ENCODE peak calls at places on chromosomes 4 and X, in nine cellular contexts. One of them, this sample, is unnamed.

GRCh38 chr4:170420255-170420693 is 330.5 kb upstream of the AADAT start:
- DNase-seq in H9: no peak
- DNase-seq in lower lobe of right lung: no peak
- DNase-seq in astrocyte: peak; percentile 8
- DNase-seq in Caco-2: no peak
- DNase-seq in CD8-positive, alpha-beta T cell: no peak
- DNase-seq in neural crest cell: no peak
- DNase-seq in type B pancreatic cell: no peak
- DNase-seq in fibroblast of pulmonary artery: no peak
- DNase-seq in this sample: no peak

GRCh38 chr4:68466185-68466584 is 18.9 kb downstream of the TMPRSS11E start:
- DNase-seq in H9: no peak
- DNase-seq in lower lobe of right lung: no peak
- DNase-seq in CD8-positive, alpha-beta T cell: no peak
- DNase-seq in Caco-2: no peak
- DNase-seq in neural crest cell: no peak
- DNase-seq in astrocyte: peak; percentile 91
- DNase-seq in fibroblast of pulmonary artery: peak; percentile 33
- DNase-seq in type B pancreatic cell: no peak
- DNase-seq in this sample: no peak

GRCh38 chrX:9525511-9526248 is 60.8 kb downstream of the TBL1X start:
- DNase-seq in fibroblast of pulmonary artery: no peak
- DNase-seq in astrocyte: peak; percentile 25
- DNase-seq in H9: no peak
- DNase-seq in Caco-2: no peak
- DNase-seq in neural crest cell: peak; percentile 17
- DNase-seq in CD8-positive, alpha-beta T cell: no peak
- DNase-seq in lower lobe of right lung: no peak
- DNase-seq in type B pancreatic cell: no peak
- DNase-seq in this sample: no peak

GRCh38 chr4:138217567-138217966 is 24.6 kb downstream of the SLC7A11 start:
- DNase-seq in Caco-2: no peak
- DNase-seq in lower lobe of right lung: no peak
- DNase-seq in neural crest cell: peak; percentile 54
- DNase-seq in CD8-positive, alpha-beta T cell: no peak
- DNase-seq in astrocyte: no peak
- DNase-seq in fibroblast of pulmonary artery: no peak
- DNase-seq in H9: peak; percentile 42
- DNase-seq in type B pancreatic cell: no peak
- DNase-seq in this sample: no peak

GRCh38 chr4:145090370-145090769 is 7.6 kb downstream of the ANAPC10 start:
- DNase-seq in fibroblast of pulmonary artery: peak; percentile 29
- DNase-seq in astrocyte: no peak
- DNase-seq in type B pancreatic cell: no peak
- DNase-seq in CD8-positive, alpha-beta T cell: no peak
- DNase-seq in Caco-2: no peak
- DNase-seq in H9: no peak
- DNase-seq in lower lobe of right lung: no peak
- DNase-seq in neural crest cell: no peak
- DNase-seq in this sample: no peak

GRCh38 chr4:7295201-7295916 is 103.0 kb downstream of the SORCS2 start:
- DNase-seq in neural crest cell: peak; percentile 38
- DNase-seq in fibroblast of pulmonary artery: peak; percentile 18
- DNase-seq in type B pancreatic cell: no peak
- DNase-seq in CD8-positive, alpha-beta T cell: no peak
- DNase-seq in astrocyte: peak; percentile 45
- DNase-seq in Caco-2: no peak
- DNase-seq in lower lobe of right lung: peak; percentile 63
- DNase-seq in H9: no peak
- DNase-seq in this sample: no peak

GRCh38 chrX:154010330-154011087 is 9.2 kb downstream of the IRAK1 start:
- DNase-seq in CD8-positive, alpha-beta T cell: no peak
- DNase-seq in neural crest cell: no peak
- DNase-seq in lower lobe of right lung: peak; percentile 56
- DNase-seq in type B pancreatic cell: no peak
- DNase-seq in H9: no peak
- DNase-seq in fibroblast of pulmonary artery: peak; percentile 56
- DNase-seq in astrocyte: no peak
- DNase-seq in Caco-2: no peak
- DNase-seq in this sample: peak; percentile 87

GRCh38 chr4:1899149-1900086 is 28.2 kb downstream of the NSD2 start:
- DNase-seq in H9: peak; percentile 88
- DNase-seq in type B pancreatic cell: peak; percentile 80
- DNase-seq in CD8-positive, alpha-beta T cell: peak; percentile 74
- DNase-seq in lower lobe of right lung: peak; percentile 82
- DNase-seq in fibroblast of pulmonary artery: peak; percentile 86
- DNase-seq in astrocyte: peak; percentile 46
- DNase-seq in neural crest cell: peak; percentile 67
- DNase-seq in Caco-2: peak; percentile 74
- DNase-seq in this sample: peak; percentile 77

GRCh38 chrX:50893466-50893865 is 17.1 kb upstream of the BMP15 start:
- DNase-seq in neural crest cell: no peak
- DNase-seq in Caco-2: no peak
- DNase-seq in CD8-positive, alpha-beta T cell: no peak
- DNase-seq in type B pancreatic cell: no peak
- DNase-seq in fibroblast of pulmonary artery: no peak
- DNase-seq in H9: no peak
- DNase-seq in astrocyte: no peak
- DNase-seq in lower lobe of right lung: no peak
- DNase-seq in this sample: no peak

GRCh38 chr4:33262809-33263208 is 2542.6 kb downstream of the PCDH7 start:
- DNase-seq in lower lobe of right lung: no peak
- DNase-seq in CD8-positive, alpha-beta T cell: no peak
- DNase-seq in H9: no peak
- DNase-seq in astrocyte: peak; percentile 80
- DNase-seq in Caco-2: no peak
- DNase-seq in neural crest cell: no peak
- DNase-seq in type B pancreatic cell: no peak
- DNase-seq in fibroblast of pulmonary artery: peak; percentile 17
- DNase-seq in this sample: no peak

GRCh38 chr4:67396008-67396407 is 149.3 kb downstream of the CENPC start:
- DNase-seq in H9: no peak
- DNase-seq in neural crest cell: no peak
- DNase-seq in astrocyte: no peak
- DNase-seq in type B pancreatic cell: no peak
- DNase-seq in lower lobe of right lung: no peak
- DNase-seq in fibroblast of pulmonary artery: no peak
- DNase-seq in Caco-2: no peak
- DNase-seq in CD8-positive, alpha-beta T cell: no peak
- DNase-seq in this sample: no peak

GRCh38 chr4:81454498-81454897 is 17.2 kb downstream of the RASGEF1B start:
- DNase-seq in CD8-positive, alpha-beta T cell: peak; percentile 16
- DNase-seq in Caco-2: no peak
- DNase-seq in H9: no peak
- DNase-seq in lower lobe of right lung: no peak
- DNase-seq in type B pancreatic cell: no peak
- DNase-seq in astrocyte: no peak
- DNase-seq in neural crest cell: no peak
- DNase-seq in fibroblast of pulmonary artery: no peak
- DNase-seq in this sample: peak; percentile 59

GRCh38 chr4:119136541-119136940 is 909 bp downstream of the MYOZ2 start:
- DNase-seq in astrocyte: no peak
- DNase-seq in type B pancreatic cell: no peak
- DNase-seq in Caco-2: no peak
- DNase-seq in neural crest cell: no peak
- DNase-seq in fibroblast of pulmonary artery: peak; percentile 48
- DNase-seq in H9: no peak
- DNase-seq in CD8-positive, alpha-beta T cell: no peak
- DNase-seq in lower lobe of right lung: no peak
- DNase-seq in this sample: no peak

GRCh38 chrX:139077303-139078131 is 366.0 kb upstream of the FGF13 start:
- DNase-seq in lower lobe of right lung: no peak
- DNase-seq in CD8-positive, alpha-beta T cell: no peak
- DNase-seq in neural crest cell: no peak
- DNase-seq in astrocyte: peak; percentile 72
- DNase-seq in type B pancreatic cell: no peak
- DNase-seq in Caco-2: no peak
- DNase-seq in fibroblast of pulmonary artery: no peak
- DNase-seq in H9: no peak
- DNase-seq in this sample: peak; percentile 39

GRCh38 chr4:118954246-118954645 is 65.6 kb downstream of the SYNPO2 start:
- DNase-seq in CD8-positive, alpha-beta T cell: no peak
- DNase-seq in neural crest cell: no peak
- DNase-seq in type B pancreatic cell: no peak
- DNase-seq in H9: no peak
- DNase-seq in lower lobe of right lung: no peak
- DNase-seq in astrocyte: peak; percentile 34
- DNase-seq in fibroblast of pulmonary artery: peak; percentile 73
- DNase-seq in Caco-2: no peak
- DNase-seq in this sample: no peak

GRCh38 chr4:40843696-40844095 is 93.9 kb downstream of the NSUN7 start:
- DNase-seq in CD8-positive, alpha-beta T cell: peak; percentile 18
- DNase-seq in type B pancreatic cell: no peak
- DNase-seq in fibroblast of pulmonary artery: no peak
- DNase-seq in neural crest cell: no peak
- DNase-seq in lower lobe of right lung: no peak
- DNase-seq in astrocyte: no peak
- DNase-seq in Caco-2: no peak
- DNase-seq in H9: peak; percentile 41
- DNase-seq in this sample: no peak
- TF ChIP-seq CTCF in CD8-positive, alpha-beta T cell: no peak
- TF ChIP-seq CTCF in type B pancreatic cell: peak; percentile 18
- TF ChIP-seq CTCF in fibroblast of pulmonary artery: no peak
- TF ChIP-seq CTCF in neural crest cell: no peak
- TF ChIP-seq CTCF in lower lobe of right lung: no peak
- TF ChIP-seq CTCF in astrocyte: no peak
- TF ChIP-seq CTCF in Caco-2: no peak
- TF ChIP-seq CTCF in H9: peak; percentile 60
- TF ChIP-seq CTCF in this sample: peak; percentile 64

DNA sequence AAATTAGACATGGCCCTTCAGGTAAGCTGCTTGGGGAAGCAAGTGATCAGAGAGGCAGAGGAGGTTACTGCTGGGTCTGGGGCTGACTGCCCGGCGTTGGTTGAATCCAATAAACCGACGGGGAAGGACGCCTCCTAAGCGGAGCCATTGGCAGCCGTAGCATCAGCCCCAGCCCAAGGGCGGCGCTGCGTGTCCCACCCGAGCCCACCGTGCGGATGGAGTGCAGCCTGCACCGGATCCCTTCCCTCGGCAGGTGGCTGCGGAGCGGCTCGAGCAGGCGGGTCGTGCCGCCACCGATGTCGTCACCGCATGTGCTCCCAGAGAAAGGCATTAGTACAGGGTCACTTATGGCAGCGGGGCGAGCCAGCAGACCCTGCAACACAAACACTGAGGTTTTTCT is 82.1 kb downstream of the ALPK1 start:
- DNase-seq in CD8-positive, alpha-beta T cell: no peak
- DNase-seq in type B pancreatic cell: no peak
- DNase-seq in neural crest cell: peak; percentile 56
- DNase-seq in astrocyte: no peak
- DNase-seq in lower lobe of right lung: no peak
- DNase-seq in H9: peak; percentile 93
- DNase-seq in fibroblast of pulmonary artery: no peak
- DNase-seq in Caco-2: no peak
- DNase-seq in this sample: no peak
- TF ChIP-seq CTCF in CD8-positive, alpha-beta T cell: no peak
- TF ChIP-seq CTCF in type B pancreatic cell: peak; percentile 70
- TF ChIP-seq CTCF in neural crest cell: peak; percentile 55
- TF ChIP-seq CTCF in astrocyte: no peak
- TF ChIP-seq CTCF in lower lobe of right lung: no peak
- TF ChIP-seq CTCF in H9: peak; percentile 76
- TF ChIP-seq CTCF in fibroblast of pulmonary artery: no peak
- TF ChIP-seq CTCF in Caco-2: no peak
- TF ChIP-seq CTCF in this sample: no peak

GRCh38 chrX:29903365-29903764 is 312.0 kb upstream of the MAGEB2 start:
- DNase-seq in astrocyte: no peak
- DNase-seq in fibroblast of pulmonary artery: peak; percentile 19
- DNase-seq in CD8-positive, alpha-beta T cell: no peak
- DNase-seq in Caco-2: no peak
- DNase-seq in type B pancreatic cell: no peak
- DNase-seq in neural crest cell: no peak
- DNase-seq in lower lobe of right lung: no peak
- DNase-seq in H9: no peak
- DNase-seq in this sample: no peak
- TF ChIP-seq CTCF in astrocyte: peak; percentile 16
- TF ChIP-seq CTCF in fibroblast of pulmonary artery: peak; percentile 43
- TF ChIP-seq CTCF in CD8-positive, alpha-beta T cell: no peak
- TF ChIP-seq CTCF in Caco-2: peak; percentile 15
- TF ChIP-seq CTCF in type B pancreatic cell: peak; percentile 62
- TF ChIP-seq CTCF in neural crest cell: peak; percentile 53
- TF ChIP-seq CTCF in lower lobe of right lung: no peak
- TF ChIP-seq CTCF in H9: peak; percentile 62
- TF ChIP-seq CTCF in this sample: no peak

DNA sequence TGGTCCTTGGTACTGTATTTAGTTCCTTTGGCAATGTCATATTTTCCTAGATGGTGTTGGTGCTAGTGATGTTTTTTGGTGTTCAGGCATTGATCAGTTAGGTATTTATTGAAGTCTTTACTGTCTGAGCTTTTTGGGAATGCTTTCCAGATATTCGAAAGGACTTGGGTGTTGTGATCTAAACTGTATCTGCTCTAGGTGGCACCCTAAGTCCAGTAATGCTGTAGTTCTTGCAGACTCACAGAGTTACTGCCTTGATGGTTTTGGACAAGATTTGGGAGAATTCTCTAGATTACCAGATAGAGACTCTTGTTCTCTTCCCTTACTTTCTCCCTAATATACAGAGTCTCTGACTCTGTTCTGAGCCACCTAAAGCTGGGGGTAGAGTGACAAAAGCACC is 513.6 kb upstream of the PITX2 start:
- DNase-seq in lower lobe of right lung: no peak
- DNase-seq in CD8-positive, alpha-beta T cell: no peak
- DNase-seq in type B pancreatic cell: no peak
- DNase-seq in astrocyte: peak; percentile 30
- DNase-seq in Caco-2: no peak
- DNase-seq in fibroblast of pulmonary artery: peak; percentile 4
- DNase-seq in H9: no peak
- DNase-seq in neural crest cell: no peak
- DNase-seq in this sample: no peak
- TF ChIP-seq CTCF in lower lobe of right lung: no peak
- TF ChIP-seq CTCF in CD8-positive, alpha-beta T cell: no peak
- TF ChIP-seq CTCF in type B pancreatic cell: peak; percentile 30
- TF ChIP-seq CTCF in astrocyte: peak; percentile 18
- TF ChIP-seq CTCF in Caco-2: peak; percentile 33
- TF ChIP-seq CTCF in fibroblast of pulmonary artery: no peak
- TF ChIP-seq CTCF in H9: peak; percentile 53
- TF ChIP-seq CTCF in neural crest cell: no peak
- TF ChIP-seq CTCF in this sample: no peak

GRCh38 chrX:69299271-69299670 is 134.0 kb upstream of the PJA1 start:
- DNase-seq in fibroblast of pulmonary artery: no peak
- DNase-seq in astrocyte: no peak
- DNase-seq in H9: no peak
- DNase-seq in Caco-2: no peak
- DNase-seq in CD8-positive, alpha-beta T cell: no peak
- DNase-seq in lower lobe of right lung: no peak
- DNase-seq in neural crest cell: no peak
- DNase-seq in type B pancreatic cell: no peak
- DNase-seq in this sample: no peak
- TF ChIP-seq CTCF in fibroblast of pulmonary artery: no peak
- TF ChIP-seq CTCF in astrocyte: no peak
- TF ChIP-seq CTCF in H9: no peak
- TF ChIP-seq CTCF in Caco-2: no peak
- TF ChIP-seq CTCF in CD8-positive, alpha-beta T cell: no peak
- TF ChIP-seq CTCF in lower lobe of right lung: no peak
- TF ChIP-seq CTCF in neural crest cell: no peak
- TF ChIP-seq CTCF in type B pancreatic cell: no peak
- TF ChIP-seq CTCF in this sample: no peak

This sample was measured in CD14-positive monocyte.